ENCODE peak calls at places on chromosome 19, in four cellular contexts. O is AG10803; U is stimulated activated CD8-positive, alpha-beta memory T cell treated with anti-CD3 and anti-CD28 coated beads, Interleukin-2, amount 100 ng/mL, for 1 hour; S is AG09319. C is an unnamed sample.

GRCh38 chr19:4267101-4267900 is 11.8 kb upstream of the SHD start:
- DNase-seq in U (peak; percentile 30), S (no peak), O (peak; percentile 21), C (peak; percentile 37)

GRCh38 chr19:54325194-54325621 is 12.2 kb upstream of the LILRA5 start:
- DNase-seq in O (peak; percentile 20), U (peak; percentile 20), S (no peak), C (peak; percentile 8)

GRCh38 chr19:19506592-19506991 is 8.8 kb downstream of the TSSK6 start:
- DNase-seq in S (no peak), U (no peak), O (no peak), C (no peak)

GRCh38 chr19:38650180-38650775 is 2.8 kb downstream of the ACTN4 start:
- DNase-seq in S (no peak), O (no peak), U (no peak), C (no peak)

GRCh38 chr19:45305421-45305820 is 17.3 kb downstream of the CKM start:
- DNase-seq in S (no peak), U (no peak), O (peak; percentile 48), C (no peak)

GRCh38 chr19:23855676-23856075 is 59.0 kb upstream of the ZNF726 start:
- DNase-seq in O (no peak), S (no peak), U (no peak), C (no peak)

GRCh38 chr19:15456871-15457700 is 7.3 kb downstream of the RASAL3 start:
- DNase-seq in O (no peak), U (no peak), S (no peak), C (no peak)

GRCh38 chr19:36605839-36606478 is 846 bp downstream of the ZNF382 start:
- DNase-seq in O (peak; percentile 11), S (no peak), U (no peak), C (no peak)

GRCh38 chr19:32287086-32287485 is 58.3 kb upstream of the ZNF507 start:
- DNase-seq in U (no peak), S (no peak), O (peak; percentile 3), C (no peak)

GRCh38 chr19:58001895-58002369 is 688 bp downstream of the ZNF606 start:
- DNase-seq in S (no peak), O (peak; percentile 11), U (no peak), C (peak; percentile 5)

GRCh38 chr19:57056972-57057371 is 62.8 kb upstream of the USP29 start:
- DNase-seq in O (no peak), U (no peak), S (no peak), C (peak; percentile 11)

GRCh38 chr19:7595466-7596133 is at the start of gene CAMSAP3:
- DNase-seq in U (peak; percentile 8), O (peak; percentile 51), S (peak; percentile 11), C (no peak)

GRCh38 chr19:44757735-44758505 is 9.4 kb downstream of the BCL3 start:
- DNase-seq in O (peak; percentile 53), S (no peak), U (no peak), C (peak; percentile 63)

GRCh38 chr19:18603255-18603957 is 3.2 kb downstream of the CRLF1 start:
- DNase-seq in U (no peak), O (peak; percentile 21), S (no peak), C (no peak)

GRCh38 chr19:41882568-41883462 is at the start of gene ARHGEF1:
- DNase-seq in U (peak; percentile 38), S (no peak), O (peak; percentile 27), C (no peak)

GRCh38 chr19:35641515-35642151 is at the start of gene ETV2:
- DNase-seq in O (no peak), U (no peak), S (no peak), C (peak; percentile 42)

GRCh38 chr19:52343548-52343947 is 7.5 kb downstream of the ZNF610 start:
- DNase-seq in O (peak; percentile 9), S (no peak), U (peak; percentile 16), C (peak; percentile 13)

GRCh38 chr19:31164666-31165265 is 184.5 kb downstream of the TSHZ3 start:
- DNase-seq in O (no peak), U (no peak), S (no peak), C (no peak)

GRCh38 chr19:17061205-17061604 is 14.0 kb downstream of the HAUS8 start:
- DNase-seq in U (no peak), O (no peak), S (no peak), C (no peak)

GRCh38 chr19:32819415-32820400 is 49.9 kb downstream of the SLC7A9 start:
- DNase-seq in U (no peak), S (no peak), O (no peak), C (no peak)